ENCODE peak calls at places on chromosome 14, in ten cellular contexts. N is left ventricle myocardium inferior, V is fibroblast of pulmonary artery, K is endothelial cell, X is uterus, Q is OCI-LY7, U is A673, J is mammary epithelial cell, L is neural progenitor cell, R is HL-60. M is an unnamed sample.

GRCh38 chr14:22854963-22855724 is 16.4 kb upstream of the LRP10 start:
- DNase-seq in N (no peak), V (no peak), K (no peak), X (no peak), Q (no peak), U (no peak), J (peak; percentile 10), L (no peak), R (no peak), M (no peak)

GRCh38 chr14:21136024-21136423 is 19.8 kb downstream of the OR5AU1 start:
- DNase-seq in N (no peak), V (peak; percentile 33), K (no peak), X (no peak), Q (peak; percentile 50), U (peak; percentile 62), J (no peak), L (peak; percentile 6), R (no peak), M (no peak)

GRCh38 chr14:104509673-104510072 is 69.9 kb upstream of the C14orf180 start:
- DNase-seq in N (no peak), V (no peak), K (no peak), X (no peak), Q (no peak), U (no peak), J (no peak), L (no peak), R (no peak), M (no peak)

GRCh38 chr14:99395904-99396530 is 84.6 kb downstream of the SETD3 start:
- DNase-seq in N (no peak), V (peak; percentile 24), K (no peak), X (no peak), Q (no peak), U (no peak), J (peak; percentile 43), L (no peak), R (no peak), M (no peak)

GRCh38 chr14:49879683-49880204 is 13.1 kb upstream of the ARF6 start:
- DNase-seq in N (no peak), V (peak; percentile 74), K (peak; percentile 48), X (peak; percentile 50), Q (peak; percentile 90), U (peak; percentile 79), J (peak; percentile 63), L (peak; percentile 63), R (peak; percentile 82), M (no peak)

GRCh38 chr14:59772252-59772651 is 98.3 kb downstream of the RTN1 start:
- DNase-seq in N (no peak), V (peak; percentile 55), K (no peak), X (no peak), Q (no peak), U (peak; percentile 82), J (no peak), L (no peak), R (no peak), M (no peak)

GRCh38 chr14:64734990-64735389 is 30.8 kb downstream of the PLEKHG3 start:
- DNase-seq in N (peak; percentile 11), V (no peak), K (no peak), X (no peak), Q (no peak), U (no peak), J (no peak), L (no peak), R (no peak), M (no peak)

GRCh38 chr14:90115780-90116179 is 54.0 kb downstream of the KCNK13 start:
- DNase-seq in N (no peak), V (no peak), K (no peak), X (no peak), Q (no peak), U (no peak), J (no peak), L (no peak), R (no peak), M (no peak)

GRCh38 chr14:64960762-64961276 is 11.3 kb downstream of the RAB15 start:
- DNase-seq in N (no peak), V (no peak), K (peak; percentile 38), X (no peak), Q (no peak), U (no peak), J (no peak), L (peak; percentile 51), R (no peak), M (no peak)

GRCh38 chr14:104184506-104184905 is 46.1 kb downstream of the KIF26A start:
- DNase-seq in N (no peak), V (no peak), K (peak; percentile 51), X (no peak), Q (no peak), U (no peak), J (no peak), L (no peak), R (no peak), M (no peak)

GRCh38 chr14:93937519-93937918 is 10.4 kb downstream of the FAM181A start:
- DNase-seq in N (no peak), V (no peak), K (no peak), X (no peak), Q (no peak), U (no peak), J (peak; percentile 99), L (no peak), R (no peak), M (no peak)

GRCh38 chr14:105841022-105842009 is 314.9 kb downstream of the TMEM121 start:
- DNase-seq in N (no peak), V (no peak), K (no peak), X (no peak), Q (peak; percentile 0), U (no peak), J (no peak), L (no peak), R (no peak), M (no peak)

GRCh38 chr14:77337880-77338279 is 17.0 kb downstream of the GSTZ1 start:
- DNase-seq in N (no peak), V (no peak), K (no peak), X (no peak), Q (no peak), U (no peak), J (no peak), L (no peak), R (no peak), M (no peak)

GRCh38 chr14:33184587-33184986 is 245.9 kb downstream of the NPAS3 start:
- DNase-seq in N (no peak), V (peak; percentile 41), K (no peak), X (no peak), Q (no peak), U (peak; percentile 32), J (no peak), L (peak; percentile 26), R (no peak), M (no peak)

GRCh38 chr14:76256545-76256944 is 104.8 kb downstream of the GPATCH2L start:
- DNase-seq in N (no peak), V (no peak), K (no peak), X (no peak), Q (no peak), U (no peak), J (no peak), L (no peak), R (no peak), M (no peak)

GRCh38 chr14:76252471-76252870 is 100.7 kb downstream of the GPATCH2L start:
- DNase-seq in N (no peak), V (no peak), K (no peak), X (no peak), Q (no peak), U (no peak), J (no peak), L (no peak), R (no peak), M (no peak)

GRCh38 chr14:76257111-76257803 is 105.5 kb downstream of the GPATCH2L start:
- DNase-seq in N (no peak), V (peak; percentile 72), K (no peak), X (no peak), Q (no peak), U (peak; percentile 74), J (no peak), L (no peak), R (no peak), M (no peak)

GRCh38 chr14:76250345-76250744 is 98.6 kb downstream of the GPATCH2L start:
- DNase-seq in N (no peak), V (no peak), K (no peak), X (no peak), Q (no peak), U (no peak), J (no peak), L (no peak), R (no peak), M (peak; percentile 12)

DNA sequence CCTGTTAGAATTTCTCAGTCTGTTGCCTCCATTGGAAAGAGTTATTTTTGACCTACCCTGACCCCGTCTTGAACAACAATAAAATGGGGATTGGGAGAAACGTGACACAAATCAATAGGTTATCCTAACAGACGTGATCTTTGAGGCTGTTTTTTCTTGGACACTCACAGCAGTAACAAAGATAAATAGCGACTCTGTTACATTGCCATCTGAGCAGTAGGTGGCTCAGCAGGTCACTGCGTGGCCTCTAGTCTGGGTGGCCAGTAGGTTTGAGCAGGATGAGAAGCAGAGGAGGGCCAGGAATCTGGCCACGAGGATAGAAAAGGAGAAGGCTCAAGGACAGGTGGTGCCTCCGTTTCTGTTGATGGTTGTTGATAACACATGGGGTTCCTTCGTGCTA is 101.4 kb downstream of the GPATCH2L start:
- DNase-seq in N (no peak), V (no peak), K (no peak), X (no peak), Q (no peak), U (no peak), J (no peak), L (no peak), R (no peak), M (no peak)
- TF ChIP-seq CTCF in N (no peak), V (no peak), K (no peak), X (no peak), Q (no peak), U (no peak), J (no peak), L (no peak), R (no peak), M (no peak)

GRCh38 chr14:57378661-57379060 is 11.7 kb upstream of the NAA30 start:
- DNase-seq in N (no peak), V (peak; percentile 49), K (no peak), X (no peak), Q (no peak), U (peak; percentile 27), J (no peak), L (no peak), R (no peak), M (no peak)
- TF ChIP-seq CTCF in N (no peak), V (peak; percentile 23), K (peak; percentile 16), X (no peak), Q (peak; percentile 58), U (peak; percentile 49), J (peak; percentile 30), L (peak; percentile 22), R (no peak), M (peak; percentile 22)

GRCh38 chr14:35534130-35534883 is at the start of gene INSM2:
- DNase-seq in N (no peak), V (peak; percentile 21), K (peak; percentile 9), X (no peak), Q (peak; percentile 10), U (peak; percentile 17), J (no peak), L (peak; percentile 25), R (peak; percentile 32), M (peak; percentile 11)
- TF ChIP-seq CTCF in N (no peak), V (no peak), K (no peak), X (no peak), Q (peak; percentile 33), U (no peak), J (no peak), L (peak; percentile 39), R (no peak), M (no peak)

GRCh38 chr14:58129208-58129607 is 22.8 kb downstream of the ARMH4 start:
- DNase-seq in N (no peak), V (no peak), K (no peak), X (no peak), Q (no peak), U (peak; percentile 29), J (no peak), L (no peak), R (no peak), M (no peak)
- TF ChIP-seq CTCF in N (no peak), V (peak; percentile 21), K (no peak), X (no peak), Q (no peak), U (peak; percentile 52), J (peak; percentile 21), L (peak; percentile 39), R (no peak), M (peak; percentile 21)

M was measured in progenitor cell of endocrine pancreas.